ENCODE peak calls at places on chromosomes 13 and 19, in four cellular contexts. U, H, Q and N are unnamed samples.
A peak's percentile ranks its signal among the peaks of the same experiment; 100 is the strongest.

GRCh38 chr19:37484406-37485115 is 15.4 kb downstream of the ZNF570 start:
- DNase-seq in U (no peak), H (no peak), Q (no peak), N (no peak)

GRCh38 chr13:94478913-94479312 is 569 bp downstream of the DCT start:
- DNase-seq in U (no peak), H (no peak), Q (no peak), N (no peak)

GRCh38 chr19:38922482-38922881 is 8.1 kb downstream of the SARS2 start:
- DNase-seq in U (no peak), H (no peak), Q (no peak), N (no peak)

GRCh38 chr19:35793381-35794165 is 18.2 kb downstream of the ARHGAP33 start:
- DNase-seq in U (no peak), H (no peak), Q (peak; percentile 21), N (no peak)

GRCh38 chr13:95155504-95155903 is 145.7 kb downstream of the ABCC4 start:
- DNase-seq in U (no peak), H (no peak), Q (no peak), N (no peak)

GRCh38 chr19:41872775-41873647 is 4.1 kb upstream of the CD79A start:
- DNase-seq in U (no peak), H (no peak), Q (peak; percentile 66), N (no peak)

GRCh38 chr13:113666324-113666660 is 727 bp upstream of the GRK1 start:
- DNase-seq in U (no peak), H (no peak), Q (no peak), N (no peak)

GRCh38 chr13:28658539-28658795 is 463 bp upstream of the POMP start:
- DNase-seq in U (no peak), H (no peak), Q (no peak), N (no peak)

GRCh38 chr13:48093588-48093987 is 1.3 kb downstream of the MED4 start:
- DNase-seq in U (no peak), H (no peak), Q (no peak), N (no peak)
- H3K4me3 ChIP-seq in U (peak overlapping the region; percentile 86), H (peak overlapping the region; percentile 99), Q (peak overlapping the region; percentile 99), N (peak overlapping the region; percentile 93)

GRCh38 chr13:64900039-64900438 is 2330.1 kb downstream of the PCDH9 start:
- DNase-seq in U (no peak), H (no peak), Q (no peak), N (no peak)
- TF ChIP-seq CTCF in U (no peak), H (no peak), Q (no peak), N (no peak)

GRCh38 chr13:36769545-36769944 is 49.5 kb upstream of the RFXAP start:
- DNase-seq in U (no peak), H (no peak), Q (no peak), N (no peak)

GRCh38 chr13:36764957-36765356 is 54.1 kb upstream of the RFXAP start:
- DNase-seq in U (no peak), H (no peak), Q (no peak), N (no peak)

GRCh38 chr13:36766295-36766694 is 52.7 kb upstream of the RFXAP start:
- DNase-seq in U (no peak), H (peak; percentile 17), Q (peak; percentile 46), N (no peak)

GRCh38 chr13:36767276-36767675 is 51.7 kb upstream of the RFXAP start:
- DNase-seq in U (no peak), H (no peak), Q (no peak), N (no peak)

DNA sequence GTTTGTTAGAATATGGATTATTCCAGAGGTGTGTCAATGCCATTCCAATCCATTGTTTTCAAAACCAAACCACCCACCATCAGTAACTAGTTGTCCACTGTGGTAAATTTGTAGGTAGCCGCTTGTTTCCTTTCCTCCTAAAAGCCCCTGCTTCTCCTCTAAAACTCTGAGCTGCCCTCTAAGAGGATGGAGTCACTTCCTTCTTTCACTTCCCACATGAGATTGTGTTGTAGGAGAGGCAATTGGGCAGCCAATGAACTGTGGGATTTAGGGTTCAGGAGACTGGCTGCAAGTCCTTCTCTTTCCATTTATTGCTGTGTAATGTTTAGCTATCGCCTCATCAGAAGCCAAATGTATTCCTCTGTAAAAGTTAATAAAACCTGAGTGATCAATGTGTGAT is 49.9 kb upstream of the RFXAP start:
- DNase-seq in U (no peak), H (no peak), Q (no peak), N (no peak)
- H3K4me3 ChIP-seq in U (no peak overlapping the region), H (no peak overlapping the region), Q (no peak overlapping the region), N (no peak overlapping the region)

GRCh38 chr19:17859533-17860330 is at the start of gene RPL18A:
- DNase-seq in U (peak; percentile 97), H (peak; percentile 99), Q (peak; percentile 100), N (peak; percentile 99)
- TF ChIP-seq CTCF in U (peak; percentile 79), H (peak; percentile 94), Q (peak; percentile 80), N (peak; percentile 88)

DNA sequence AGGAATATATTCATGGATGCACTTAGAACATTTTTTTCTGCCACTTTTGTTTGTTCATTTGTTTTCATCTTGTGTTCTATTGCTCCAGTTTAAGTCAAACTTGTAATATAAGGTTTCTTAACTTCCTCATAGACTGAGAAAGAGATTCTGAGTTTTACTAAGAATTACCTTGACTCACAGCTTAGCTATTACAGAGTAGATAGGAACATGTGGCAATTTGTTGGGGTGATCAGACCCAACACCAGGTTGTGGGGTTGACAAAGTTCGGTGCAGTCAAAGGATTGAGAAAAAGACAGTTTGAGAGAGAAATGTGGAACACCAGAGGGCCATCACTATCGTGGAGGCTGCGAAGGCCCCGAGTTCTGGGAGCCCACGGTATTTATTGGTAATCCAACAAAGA is 2526.0 kb downstream of the PCDH9 start:
- DNase-seq in U (no peak), H (no peak), Q (no peak), N (no peak)
- H3K4me3 ChIP-seq in U (no peak overlapping the region), H (no peak overlapping the region), Q (no peak overlapping the region), N (no peak overlapping the region)

GRCh38 chr13:37510441-37510840 is 88.1 kb downstream of the POSTN start:
- DNase-seq in U (no peak), H (no peak), Q (no peak), N (no peak)
- TF ChIP-seq CTCF in U (no peak), H (no peak), Q (no peak), N (no peak)

GRCh38 chr19:6047256-6047655 is 63.0 kb downstream of the RFX2 start:
- DNase-seq in U (no peak), H (no peak), Q (no peak), N (no peak)
- H3K4me3 ChIP-seq in U (no peak overlapping the region), H (no peak overlapping the region), Q (no peak overlapping the region), N (no peak overlapping the region)

DNA sequence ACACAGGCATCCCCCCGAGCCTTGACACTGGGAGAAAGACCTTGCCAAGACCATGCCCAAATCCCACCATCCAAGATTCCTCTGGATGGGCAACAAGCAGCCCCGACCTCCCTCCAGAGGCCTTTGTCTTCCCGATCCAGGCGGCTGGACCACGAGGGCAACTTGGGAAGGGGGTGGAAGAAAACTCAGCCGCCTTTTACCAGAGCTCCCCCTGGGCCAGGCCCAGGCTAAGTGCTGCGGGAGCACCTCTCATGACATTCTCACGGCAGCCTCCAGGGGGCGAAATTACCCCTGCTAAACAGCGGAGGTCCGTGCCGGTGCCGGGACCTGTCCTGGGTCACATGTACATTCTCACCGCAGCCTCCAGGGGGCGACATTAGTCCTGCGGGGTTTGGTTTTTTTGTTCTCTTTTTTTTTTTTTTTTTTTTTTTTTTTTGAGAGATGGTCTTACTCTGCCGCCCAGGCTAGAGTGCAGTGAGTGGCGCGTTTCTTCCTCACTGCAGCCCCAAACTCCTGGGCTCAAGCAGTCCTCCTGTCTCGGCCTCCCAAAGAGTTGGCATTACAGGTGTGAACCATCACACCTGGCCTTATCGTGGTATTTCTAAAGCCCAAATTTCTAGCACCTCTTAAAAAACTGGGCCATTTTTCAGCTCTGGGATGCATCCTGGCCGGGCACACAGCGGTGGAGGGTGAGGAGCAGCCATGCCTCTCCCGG is 2.1 kb upstream of the RSPH6A start:
- DNase-seq in U (peak; percentile 59), H (peak; percentile 63), Q (peak; percentile 96), N (peak; percentile 60)
- TF ChIP-seq CTCF in U (peak; percentile 94), H (peak; percentile 99), Q (peak; percentile 94), N (peak; percentile 96)

DNA sequence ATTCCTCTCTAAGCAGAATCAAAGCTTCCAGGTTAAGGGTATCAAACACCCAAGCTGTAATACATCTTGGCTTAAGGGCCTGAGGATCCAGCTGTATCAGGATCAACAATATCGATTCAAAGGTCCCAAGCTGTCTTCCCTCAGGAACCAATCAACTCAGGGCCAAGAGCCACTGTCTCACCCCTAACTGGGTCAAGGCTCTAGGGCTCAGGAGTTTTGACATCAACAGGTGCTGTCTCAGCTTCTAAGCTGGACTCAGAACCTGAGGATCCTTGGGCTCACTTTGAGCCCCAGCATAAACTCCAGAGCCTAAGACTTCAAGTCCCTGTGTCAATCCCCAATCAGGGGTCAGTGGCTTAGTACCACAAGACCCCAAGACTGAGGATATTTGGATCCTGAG is 917 bp downstream of the FBXW9 start:
- DNase-seq in U (no peak), H (no peak), Q (no peak), N (no peak)
- H3K4me3 ChIP-seq in U (peak overlapping the region; percentile 96), H (peak overlapping the region; percentile 82), Q (peak overlapping the region; percentile 92), N (peak overlapping the region; percentile 74)